ENCODE peak calls at places on chromosomes 1 and 21, in six cellular contexts. One of them, this sample, is unnamed.

GRCh38 chr1:43454270-43455011 is 710 bp upstream of the HYI start:
- DNase-seq in fibroblast of the aortic adventitia: peak
- DNase-seq in stimulated activated CD4-positive, alpha-beta T cell treated with anti-CD3 and anti-CD28 coated beads, Interleukin-2, amount 100 ng/mL, for 4 hours: peak
- DNase-seq in CD8-positive, alpha-beta T cell: peak
- DNase-seq in NCI-H1417: peak
- DNase-seq in AG20443: peak
- DNase-seq in this sample: peak

GRCh38 chr1:236275586-236275985 is 6.2 kb downstream of the ERO1B start:
- DNase-seq in fibroblast of the aortic adventitia: no peak
- DNase-seq in stimulated activated CD4-positive, alpha-beta T cell treated with anti-CD3 and anti-CD28 coated beads, Interleukin-2, amount 100 ng/mL, for 4 hours: no peak
- DNase-seq in CD8-positive, alpha-beta T cell: no peak
- DNase-seq in NCI-H1417: no peak
- DNase-seq in AG20443: no peak
- DNase-seq in this sample: no peak

GRCh38 chr1:13781907-13782633 is 82.1 kb downstream of the PRDM2 start:
- DNase-seq in fibroblast of the aortic adventitia: peak
- DNase-seq in stimulated activated CD4-positive, alpha-beta T cell treated with anti-CD3 and anti-CD28 coated beads, Interleukin-2, amount 100 ng/mL, for 4 hours: no peak
- DNase-seq in CD8-positive, alpha-beta T cell: no peak
- DNase-seq in NCI-H1417: no peak
- DNase-seq in AG20443: peak
- DNase-seq in this sample: no peak

GRCh38 chr1:3402258-3403010 is 52.0 kb upstream of the ARHGEF16 start:
- DNase-seq in fibroblast of the aortic adventitia: peak
- DNase-seq in stimulated activated CD4-positive, alpha-beta T cell treated with anti-CD3 and anti-CD28 coated beads, Interleukin-2, amount 100 ng/mL, for 4 hours: no peak
- DNase-seq in CD8-positive, alpha-beta T cell: no peak
- DNase-seq in NCI-H1417: no peak
- DNase-seq in AG20443: peak
- DNase-seq in this sample: no peak

GRCh38 chr1:120176092-120176855 is at the start of gene SEC22B:
- DNase-seq in fibroblast of the aortic adventitia: peak
- DNase-seq in stimulated activated CD4-positive, alpha-beta T cell treated with anti-CD3 and anti-CD28 coated beads, Interleukin-2, amount 100 ng/mL, for 4 hours: peak
- DNase-seq in CD8-positive, alpha-beta T cell: peak
- DNase-seq in NCI-H1417: peak
- DNase-seq in AG20443: peak
- DNase-seq in this sample: peak

GRCh38 chr1:101262601-101263348 is 26.0 kb downstream of the S1PR1 start:
- DNase-seq in fibroblast of the aortic adventitia: no peak
- DNase-seq in stimulated activated CD4-positive, alpha-beta T cell treated with anti-CD3 and anti-CD28 coated beads, Interleukin-2, amount 100 ng/mL, for 4 hours: no peak
- DNase-seq in CD8-positive, alpha-beta T cell: peak
- DNase-seq in NCI-H1417: no peak
- DNase-seq in AG20443: no peak
- DNase-seq in this sample: no peak

GRCh38 chr1:206021796-206022365 is 1.8 kb downstream of the CTSE start:
- DNase-seq in fibroblast of the aortic adventitia: peak
- DNase-seq in stimulated activated CD4-positive, alpha-beta T cell treated with anti-CD3 and anti-CD28 coated beads, Interleukin-2, amount 100 ng/mL, for 4 hours: no peak
- DNase-seq in CD8-positive, alpha-beta T cell: no peak
- DNase-seq in NCI-H1417: no peak
- DNase-seq in AG20443: no peak
- DNase-seq in this sample: peak

GRCh38 chr1:232944342-232944741 is 6.1 kb upstream of the NTPCR start:
- DNase-seq in fibroblast of the aortic adventitia: no peak
- DNase-seq in stimulated activated CD4-positive, alpha-beta T cell treated with anti-CD3 and anti-CD28 coated beads, Interleukin-2, amount 100 ng/mL, for 4 hours: no peak
- DNase-seq in CD8-positive, alpha-beta T cell: no peak
- DNase-seq in NCI-H1417: no peak
- DNase-seq in AG20443: no peak
- DNase-seq in this sample: no peak

GRCh38 chr1:31739281-31739853 is 24.8 kb downstream of the ADGRB2 start:
- DNase-seq in fibroblast of the aortic adventitia: no peak
- DNase-seq in stimulated activated CD4-positive, alpha-beta T cell treated with anti-CD3 and anti-CD28 coated beads, Interleukin-2, amount 100 ng/mL, for 4 hours: peak
- DNase-seq in CD8-positive, alpha-beta T cell: no peak
- DNase-seq in NCI-H1417: peak
- DNase-seq in AG20443: no peak
- DNase-seq in this sample: no peak

GRCh38 chr1:91550961-91551360 is 50.3 kb downstream of the CDC7 start:
- DNase-seq in fibroblast of the aortic adventitia: no peak
- DNase-seq in stimulated activated CD4-positive, alpha-beta T cell treated with anti-CD3 and anti-CD28 coated beads, Interleukin-2, amount 100 ng/mL, for 4 hours: no peak
- DNase-seq in CD8-positive, alpha-beta T cell: no peak
- DNase-seq in NCI-H1417: no peak
- DNase-seq in AG20443: no peak
- DNase-seq in this sample: no peak

GRCh38 chr1:192147626-192148025 is 10.6 kb upstream of the RGS18 start:
- DNase-seq in fibroblast of the aortic adventitia: peak
- DNase-seq in stimulated activated CD4-positive, alpha-beta T cell treated with anti-CD3 and anti-CD28 coated beads, Interleukin-2, amount 100 ng/mL, for 4 hours: no peak
- DNase-seq in CD8-positive, alpha-beta T cell: no peak
- DNase-seq in NCI-H1417: no peak
- DNase-seq in AG20443: no peak
- DNase-seq in this sample: no peak

GRCh38 chr1:223312273-223312672 is 51.7 kb downstream of the SUSD4 start:
- DNase-seq in fibroblast of the aortic adventitia: no peak
- DNase-seq in stimulated activated CD4-positive, alpha-beta T cell treated with anti-CD3 and anti-CD28 coated beads, Interleukin-2, amount 100 ng/mL, for 4 hours: no peak
- DNase-seq in CD8-positive, alpha-beta T cell: no peak
- DNase-seq in NCI-H1417: no peak
- DNase-seq in AG20443: no peak
- DNase-seq in this sample: no peak

GRCh38 chr1:204123376-204123775 is 28.5 kb downstream of the ETNK2 start:
- DNase-seq in fibroblast of the aortic adventitia: no peak
- DNase-seq in stimulated activated CD4-positive, alpha-beta T cell treated with anti-CD3 and anti-CD28 coated beads, Interleukin-2, amount 100 ng/mL, for 4 hours: no peak
- DNase-seq in CD8-positive, alpha-beta T cell: no peak
- DNase-seq in NCI-H1417: no peak
- DNase-seq in AG20443: peak
- DNase-seq in this sample: no peak

GRCh38 chr1:41155105-41155504 is 87.0 kb downstream of the SCMH1 start:
- DNase-seq in fibroblast of the aortic adventitia: no peak
- DNase-seq in stimulated activated CD4-positive, alpha-beta T cell treated with anti-CD3 and anti-CD28 coated beads, Interleukin-2, amount 100 ng/mL, for 4 hours: no peak
- DNase-seq in CD8-positive, alpha-beta T cell: no peak
- DNase-seq in NCI-H1417: no peak
- DNase-seq in AG20443: no peak
- DNase-seq in this sample: no peak

GRCh38 chr21:29164330-29164942 is 34.0 kb downstream of the MAP3K7CL start:
- DNase-seq in fibroblast of the aortic adventitia: peak
- DNase-seq in stimulated activated CD4-positive, alpha-beta T cell treated with anti-CD3 and anti-CD28 coated beads, Interleukin-2, amount 100 ng/mL, for 4 hours: no peak
- DNase-seq in CD8-positive, alpha-beta T cell: no peak
- DNase-seq in NCI-H1417: no peak
- DNase-seq in AG20443: peak
- DNase-seq in this sample: peak

GRCh38 chr1:91021686-91022517 is at the start of gene ZNF644:
- DNase-seq in fibroblast of the aortic adventitia: peak
- DNase-seq in stimulated activated CD4-positive, alpha-beta T cell treated with anti-CD3 and anti-CD28 coated beads, Interleukin-2, amount 100 ng/mL, for 4 hours: peak
- DNase-seq in CD8-positive, alpha-beta T cell: peak
- DNase-seq in NCI-H1417: peak
- DNase-seq in AG20443: peak
- DNase-seq in this sample: peak

GRCh38 chr1:148318123-148318899 is 164.8 kb downstream of the PPIAL4G start:
- DNase-seq in fibroblast of the aortic adventitia: no peak
- DNase-seq in stimulated activated CD4-positive, alpha-beta T cell treated with anti-CD3 and anti-CD28 coated beads, Interleukin-2, amount 100 ng/mL, for 4 hours: no peak
- DNase-seq in CD8-positive, alpha-beta T cell: peak
- DNase-seq in NCI-H1417: no peak
- DNase-seq in AG20443: no peak
- DNase-seq in this sample: no peak